ENCODE peak calls at places on chromosome 5, in six cellular contexts. M, A, U, Q, V and O are unnamed samples.

GRCh38 chr5:115329475-115329874 is 33.0 kb upstream of the CCDC112 start:
- DNase-seq in A (no peak), Q (no peak), V (no peak), M (no peak), U (no peak), O (no peak)

GRCh38 chr5:109496112-109496511 is 86.3 kb upstream of the PJA2 start:
- DNase-seq in Q (no peak), A (no peak), U (no peak), M (no peak), V (no peak), O (no peak)

GRCh38 chr5:142717582-142718215 is 31.8 kb upstream of the FGF1 start:
- DNase-seq in A (no peak), M (no peak), Q (no peak), V (peak), U (peak), O (no peak)

GRCh38 chr5:12071455-12071854 is 167.2 kb upstream of the CTNND2 start:
- DNase-seq in A (no peak), Q (no peak), M (no peak), U (no peak), V (no peak), O (no peak)

GRCh38 chr5:136200761-136201160 is 7.8 kb upstream of the SMIM32 start:
- DNase-seq in A (no peak), V (no peak), M (no peak), Q (no peak), U (no peak), O (no peak)

GRCh38 chr5:1785984-1786383 is 13.7 kb downstream of the MRPL36 start:
- DNase-seq in A (no peak), U (no peak), V (no peak), Q (no peak), M (no peak), O (no peak)

GRCh38 chr5:103414598-103414997 is 148.0 kb downstream of the NUDT12 start:
- DNase-seq in A (no peak), U (no peak), M (no peak), Q (no peak), V (no peak), O (no peak)

GRCh38 chr5:66829826-66830225 is 233.6 kb downstream of the MAST4 start:
- DNase-seq in V (no peak), Q (no peak), U (no peak), M (no peak), A (no peak), O (no peak)

GRCh38 chr5:110460837-110461236 is 265.6 kb downstream of the TMEM232 start:
- DNase-seq in M (no peak), V (no peak), U (no peak), Q (no peak), A (no peak), O (no peak)

GRCh38 chr5:95281211-95281610 is 3.7 kb downstream of the MCTP1 start:
- DNase-seq in A (no peak), M (no peak), Q (no peak), U (no peak), V (no peak), O (no peak)

GRCh38 chr5:57776035-57776434 is 293.4 kb upstream of the ACTBL2 start:
- DNase-seq in A (no peak), Q (no peak), V (no peak), U (no peak), M (no peak), O (no peak)

GRCh38 chr5:29995154-29995553 is 1198.3 kb upstream of the CDH6 start:
- DNase-seq in M (no peak), U (no peak), V (no peak), Q (no peak), A (no peak), O (no peak)

GRCh38 chr5:52922384-52922783 is 66.8 kb upstream of the ITGA2 start:
- DNase-seq in V (no peak), A (no peak), U (no peak), M (no peak), Q (no peak), O (no peak)

GRCh38 chr5:142748568-142749249 is 21.5 kb upstream of the ARHGAP26 start:
- DNase-seq in Q (peak), M (peak), V (peak), U (no peak), A (peak), O (no peak)

GRCh38 chr5:139392678-139393496 is 2.0 kb downstream of the PROB1 start:
- DNase-seq in V (peak), U (no peak), M (peak), Q (peak), A (peak), O (no peak)

GRCh38 chr5:179267071-179267670 is 78.1 kb downstream of the ADAMTS2 start:
- DNase-seq in M (no peak), V (no peak), U (no peak), A (no peak), Q (no peak), O (peak)

GRCh38 chr5:68628082-68628796 is 412.7 kb downstream of the PIK3R1 start:
- DNase-seq in U (no peak), A (no peak), V (no peak), Q (no peak), M (no peak), O (no peak)

GRCh38 chr5:180215738-180216630 is 7.0 kb upstream of the RASGEF1C start:
- DNase-seq in V (no peak), M (no peak), A (no peak), Q (no peak), U (no peak), O (no peak)

GRCh38 chr5:66989286-66989685 is 207.3 kb downstream of the CD180 start:
- DNase-seq in A (no peak), Q (no peak), U (no peak), V (no peak), M (no peak), O (no peak)

GRCh38 chr5:14870347-14871083 is 1.1 kb downstream of the ANKH start:
- DNase-seq in U (no peak), M (no peak), A (peak), Q (peak), V (no peak), O (no peak)

GRCh38 chr5:80877592-80877991 is 82.6 kb upstream of the RASGRF2 start:
- DNase-seq in M (no peak), Q (no peak), V (no peak), A (no peak), U (no peak), O (no peak)

GRCh38 chr5:52560366-52560765 is 227.3 kb upstream of the ITGA1 start:
- DNase-seq in A (no peak), V (no peak), U (no peak), Q (no peak), M (no peak), O (no peak)

GRCh38 chr5:127806776-127807175 is 103.6 kb downstream of the CCDC192 start:
- DNase-seq in M (no peak), Q (no peak), V (no peak), A (no peak), U (no peak), O (no peak)

GRCh38 chr5:34849253-34849652 is 10.3 kb downstream of the TTC23L start:
- DNase-seq in U (no peak), V (no peak), Q (no peak), A (no peak), M (no peak), O (no peak)

GRCh38 chr5:79173626-79174025 is 62.0 kb downstream of the BHMT start:
- DNase-seq in U (no peak), Q (no peak), V (peak), M (no peak), A (no peak), O (no peak)

GRCh38 chr5:120388016-120388781 is 75.9 kb upstream of the PRR16 start:
- DNase-seq in M (no peak), Q (no peak), U (peak), V (no peak), A (no peak), O (no peak)

GRCh38 chr5:81708889-81709288 is 42.0 kb downstream of the SSBP2 start:
- DNase-seq in M (no peak), V (no peak), U (no peak), A (no peak), Q (no peak), O (no peak)